ENCODE peak calls at places on chromosomes 6 and 20, in seven cellular contexts. One of them, this sample, is unnamed.

GRCh38 chr20:16476032-16476431 is 97.2 kb downstream of the KIF16B start:
- DNase-seq in T-helper 2 cell treated with Interferon-gamma antibody and Interleukin-4, amounts not matched to agents 5 μg/mL and 100 μg/mL, for 36 hours: no peak
- DNase-seq in NCI-H1694 treated with DMSO at 0.1 percent for 48 hours: peak; percentile 56
- DNase-seq in CD8-positive, alpha-beta T cell: no peak
- DNase-seq in CD4-positive, alpha-beta T cell: no peak
- DNase-seq in activated CD8-positive, alpha-beta memory T cell treated with anti-CD3 and anti-CD28 coated beads for 48 hours: no peak
- DNase-seq in activated T-cell treated with anti-CD3 and anti-CD28 coated beads for 1 hour: no peak
- DNase-seq in this sample: no peak

GRCh38 chr20:845967-846893 is 12.7 kb downstream of the FAM110A start:
- DNase-seq in T-helper 2 cell treated with Interferon-gamma antibody and Interleukin-4, amounts not matched to agents 5 μg/mL and 100 μg/mL, for 36 hours: no peak
- DNase-seq in NCI-H1694 treated with DMSO at 0.1 percent for 48 hours: no peak
- DNase-seq in CD8-positive, alpha-beta T cell: peak; percentile 11
- DNase-seq in CD4-positive, alpha-beta T cell: no peak
- DNase-seq in activated CD8-positive, alpha-beta memory T cell treated with anti-CD3 and anti-CD28 coated beads for 48 hours: no peak
- DNase-seq in activated T-cell treated with anti-CD3 and anti-CD28 coated beads for 1 hour: no peak
- DNase-seq in this sample: no peak

GRCh38 chr6:134020968-134021367 is 31.5 kb downstream of the SLC2A12 start:
- DNase-seq in T-helper 2 cell treated with Interferon-gamma antibody and Interleukin-4, amounts not matched to agents 5 μg/mL and 100 μg/mL, for 36 hours: no peak
- DNase-seq in NCI-H1694 treated with DMSO at 0.1 percent for 48 hours: no peak
- DNase-seq in CD8-positive, alpha-beta T cell: no peak
- DNase-seq in CD4-positive, alpha-beta T cell: no peak
- DNase-seq in activated CD8-positive, alpha-beta memory T cell treated with anti-CD3 and anti-CD28 coated beads for 48 hours: no peak
- DNase-seq in activated T-cell treated with anti-CD3 and anti-CD28 coated beads for 1 hour: no peak
- DNase-seq in this sample: no peak

GRCh38 chr6:6466967-6467761 is 121.4 kb upstream of the LY86 start:
- DNase-seq in T-helper 2 cell treated with Interferon-gamma antibody and Interleukin-4, amounts not matched to agents 5 μg/mL and 100 μg/mL, for 36 hours: no peak
- DNase-seq in NCI-H1694 treated with DMSO at 0.1 percent for 48 hours: no peak
- DNase-seq in CD8-positive, alpha-beta T cell: no peak
- DNase-seq in CD4-positive, alpha-beta T cell: no peak
- DNase-seq in activated CD8-positive, alpha-beta memory T cell treated with anti-CD3 and anti-CD28 coated beads for 48 hours: no peak
- DNase-seq in activated T-cell treated with anti-CD3 and anti-CD28 coated beads for 1 hour: no peak
- DNase-seq in this sample: no peak

GRCh38 chr6:6596529-6596928 is 8.0 kb downstream of the LY86 start:
- DNase-seq in T-helper 2 cell treated with Interferon-gamma antibody and Interleukin-4, amounts not matched to agents 5 μg/mL and 100 μg/mL, for 36 hours: no peak
- DNase-seq in NCI-H1694 treated with DMSO at 0.1 percent for 48 hours: no peak
- DNase-seq in CD8-positive, alpha-beta T cell: no peak
- DNase-seq in CD4-positive, alpha-beta T cell: no peak
- DNase-seq in activated CD8-positive, alpha-beta memory T cell treated with anti-CD3 and anti-CD28 coated beads for 48 hours: no peak
- DNase-seq in activated T-cell treated with anti-CD3 and anti-CD28 coated beads for 1 hour: no peak
- DNase-seq in this sample: no peak

GRCh38 chr6:90028995-90029635 is 134.8 kb downstream of the GJA10 start:
- DNase-seq in T-helper 2 cell treated with Interferon-gamma antibody and Interleukin-4, amounts not matched to agents 5 μg/mL and 100 μg/mL, for 36 hours: no peak
- DNase-seq in NCI-H1694 treated with DMSO at 0.1 percent for 48 hours: no peak
- DNase-seq in CD8-positive, alpha-beta T cell: no peak
- DNase-seq in CD4-positive, alpha-beta T cell: no peak
- DNase-seq in activated CD8-positive, alpha-beta memory T cell treated with anti-CD3 and anti-CD28 coated beads for 48 hours: no peak
- DNase-seq in activated T-cell treated with anti-CD3 and anti-CD28 coated beads for 1 hour: no peak
- DNase-seq in this sample: no peak

GRCh38 chr6:111661541-111662041 is 55.9 kb upstream of the TRAF3IP2 start:
- DNase-seq in T-helper 2 cell treated with Interferon-gamma antibody and Interleukin-4, amounts not matched to agents 5 μg/mL and 100 μg/mL, for 36 hours: no peak
- DNase-seq in NCI-H1694 treated with DMSO at 0.1 percent for 48 hours: peak; percentile 11
- DNase-seq in CD8-positive, alpha-beta T cell: no peak
- DNase-seq in CD4-positive, alpha-beta T cell: no peak
- DNase-seq in activated CD8-positive, alpha-beta memory T cell treated with anti-CD3 and anti-CD28 coated beads for 48 hours: no peak
- DNase-seq in activated T-cell treated with anti-CD3 and anti-CD28 coated beads for 1 hour: no peak
- DNase-seq in this sample: no peak

GRCh38 chr20:906703-907102 is 9.4 kb downstream of the ANGPT4 start:
- DNase-seq in T-helper 2 cell treated with Interferon-gamma antibody and Interleukin-4, amounts not matched to agents 5 μg/mL and 100 μg/mL, for 36 hours: no peak
- DNase-seq in NCI-H1694 treated with DMSO at 0.1 percent for 48 hours: no peak
- DNase-seq in CD8-positive, alpha-beta T cell: no peak
- DNase-seq in CD4-positive, alpha-beta T cell: no peak
- DNase-seq in activated CD8-positive, alpha-beta memory T cell treated with anti-CD3 and anti-CD28 coated beads for 48 hours: no peak
- DNase-seq in activated T-cell treated with anti-CD3 and anti-CD28 coated beads for 1 hour: no peak
- DNase-seq in this sample: no peak

GRCh38 chr6:157253017-157253416 is 70.3 kb downstream of the TMEM242 start:
- DNase-seq in T-helper 2 cell treated with Interferon-gamma antibody and Interleukin-4, amounts not matched to agents 5 μg/mL and 100 μg/mL, for 36 hours: no peak
- DNase-seq in NCI-H1694 treated with DMSO at 0.1 percent for 48 hours: no peak
- DNase-seq in CD8-positive, alpha-beta T cell: no peak
- DNase-seq in CD4-positive, alpha-beta T cell: no peak
- DNase-seq in activated CD8-positive, alpha-beta memory T cell treated with anti-CD3 and anti-CD28 coated beads for 48 hours: no peak
- DNase-seq in activated T-cell treated with anti-CD3 and anti-CD28 coated beads for 1 hour: no peak
- DNase-seq in this sample: no peak

GRCh38 chr20:6061544-6061943 is 7.7 kb upstream of the LRRN4 start:
- DNase-seq in T-helper 2 cell treated with Interferon-gamma antibody and Interleukin-4, amounts not matched to agents 5 μg/mL and 100 μg/mL, for 36 hours: no peak
- DNase-seq in NCI-H1694 treated with DMSO at 0.1 percent for 48 hours: no peak
- DNase-seq in CD8-positive, alpha-beta T cell: no peak
- DNase-seq in CD4-positive, alpha-beta T cell: no peak
- DNase-seq in activated CD8-positive, alpha-beta memory T cell treated with anti-CD3 and anti-CD28 coated beads for 48 hours: no peak
- DNase-seq in activated T-cell treated with anti-CD3 and anti-CD28 coated beads for 1 hour: no peak
- DNase-seq in this sample: no peak

GRCh38 chr6:109202409-109203264 is 107.3 kb downstream of the CEP57L1 start:
- DNase-seq in T-helper 2 cell treated with Interferon-gamma antibody and Interleukin-4, amounts not matched to agents 5 μg/mL and 100 μg/mL, for 36 hours: peak; percentile 23
- DNase-seq in NCI-H1694 treated with DMSO at 0.1 percent for 48 hours: no peak
- DNase-seq in CD8-positive, alpha-beta T cell: no peak
- DNase-seq in CD4-positive, alpha-beta T cell: no peak
- DNase-seq in activated CD8-positive, alpha-beta memory T cell treated with anti-CD3 and anti-CD28 coated beads for 48 hours: no peak
- DNase-seq in activated T-cell treated with anti-CD3 and anti-CD28 coated beads for 1 hour: no peak
- DNase-seq in this sample: no peak

GRCh38 chr6:125149256-125150144 is 4.1 kb upstream of the TPD52L1 start:
- DNase-seq in T-helper 2 cell treated with Interferon-gamma antibody and Interleukin-4, amounts not matched to agents 5 μg/mL and 100 μg/mL, for 36 hours: no peak
- DNase-seq in NCI-H1694 treated with DMSO at 0.1 percent for 48 hours: no peak
- DNase-seq in CD8-positive, alpha-beta T cell: no peak
- DNase-seq in CD4-positive, alpha-beta T cell: no peak
- DNase-seq in activated CD8-positive, alpha-beta memory T cell treated with anti-CD3 and anti-CD28 coated beads for 48 hours: no peak
- DNase-seq in activated T-cell treated with anti-CD3 and anti-CD28 coated beads for 1 hour: no peak
- DNase-seq in this sample: no peak

GRCh38 chr6:69936674-69937363 is 70.5 kb downstream of the COL19A1 start:
- DNase-seq in T-helper 2 cell treated with Interferon-gamma antibody and Interleukin-4, amounts not matched to agents 5 μg/mL and 100 μg/mL, for 36 hours: no peak
- DNase-seq in NCI-H1694 treated with DMSO at 0.1 percent for 48 hours: no peak
- DNase-seq in CD8-positive, alpha-beta T cell: no peak
- DNase-seq in CD4-positive, alpha-beta T cell: no peak
- DNase-seq in activated CD8-positive, alpha-beta memory T cell treated with anti-CD3 and anti-CD28 coated beads for 48 hours: no peak
- DNase-seq in activated T-cell treated with anti-CD3 and anti-CD28 coated beads for 1 hour: no peak
- DNase-seq in this sample: no peak

GRCh38 chr20:32333181-32333987 is 24.7 kb upstream of the ASXL1 start:
- DNase-seq in T-helper 2 cell treated with Interferon-gamma antibody and Interleukin-4, amounts not matched to agents 5 μg/mL and 100 μg/mL, for 36 hours: peak; percentile 78
- DNase-seq in NCI-H1694 treated with DMSO at 0.1 percent for 48 hours: no peak
- DNase-seq in CD8-positive, alpha-beta T cell: no peak
- DNase-seq in CD4-positive, alpha-beta T cell: no peak
- DNase-seq in activated CD8-positive, alpha-beta memory T cell treated with anti-CD3 and anti-CD28 coated beads for 48 hours: peak; percentile 13
- DNase-seq in activated T-cell treated with anti-CD3 and anti-CD28 coated beads for 1 hour: no peak
- DNase-seq in this sample: no peak

GRCh38 chr20:1086273-1087213 is 31.9 kb upstream of the PSMF1 start:
- DNase-seq in T-helper 2 cell treated with Interferon-gamma antibody and Interleukin-4, amounts not matched to agents 5 μg/mL and 100 μg/mL, for 36 hours: no peak
- DNase-seq in NCI-H1694 treated with DMSO at 0.1 percent for 48 hours: no peak
- DNase-seq in CD8-positive, alpha-beta T cell: no peak
- DNase-seq in CD4-positive, alpha-beta T cell: no peak
- DNase-seq in activated CD8-positive, alpha-beta memory T cell treated with anti-CD3 and anti-CD28 coated beads for 48 hours: no peak
- DNase-seq in activated T-cell treated with anti-CD3 and anti-CD28 coated beads for 1 hour: no peak
- DNase-seq in this sample: no peak

GRCh38 chr6:21965953-21966539 is 330.8 kb downstream of the PRL start:
- DNase-seq in T-helper 2 cell treated with Interferon-gamma antibody and Interleukin-4, amounts not matched to agents 5 μg/mL and 100 μg/mL, for 36 hours: no peak
- DNase-seq in NCI-H1694 treated with DMSO at 0.1 percent for 48 hours: no peak
- DNase-seq in CD8-positive, alpha-beta T cell: no peak
- DNase-seq in CD4-positive, alpha-beta T cell: no peak
- DNase-seq in activated CD8-positive, alpha-beta memory T cell treated with anti-CD3 and anti-CD28 coated beads for 48 hours: no peak
- DNase-seq in activated T-cell treated with anti-CD3 and anti-CD28 coated beads for 1 hour: no peak
- DNase-seq in this sample: no peak

GRCh38 chr6:119215309-119215708 is 134.3 kb downstream of the MAN1A1 start:
- DNase-seq in T-helper 2 cell treated with Interferon-gamma antibody and Interleukin-4, amounts not matched to agents 5 μg/mL and 100 μg/mL, for 36 hours: no peak
- DNase-seq in NCI-H1694 treated with DMSO at 0.1 percent for 48 hours: no peak
- DNase-seq in CD8-positive, alpha-beta T cell: no peak
- DNase-seq in CD4-positive, alpha-beta T cell: no peak
- DNase-seq in activated CD8-positive, alpha-beta memory T cell treated with anti-CD3 and anti-CD28 coated beads for 48 hours: no peak
- DNase-seq in activated T-cell treated with anti-CD3 and anti-CD28 coated beads for 1 hour: no peak
- DNase-seq in this sample: no peak

GRCh38 chr6:131769385-131770141 is 38.3 kb upstream of the ENPP1 start:
- DNase-seq in T-helper 2 cell treated with Interferon-gamma antibody and Interleukin-4, amounts not matched to agents 5 μg/mL and 100 μg/mL, for 36 hours: no peak
- DNase-seq in NCI-H1694 treated with DMSO at 0.1 percent for 48 hours: no peak
- DNase-seq in CD8-positive, alpha-beta T cell: no peak
- DNase-seq in CD4-positive, alpha-beta T cell: no peak
- DNase-seq in activated CD8-positive, alpha-beta memory T cell treated with anti-CD3 and anti-CD28 coated beads for 48 hours: no peak
- DNase-seq in activated T-cell treated with anti-CD3 and anti-CD28 coated beads for 1 hour: no peak
- DNase-seq in this sample: no peak

GRCh38 chr6:138486249-138487121 is 12.8 kb downstream of the NHSL1 start:
- DNase-seq in T-helper 2 cell treated with Interferon-gamma antibody and Interleukin-4, amounts not matched to agents 5 μg/mL and 100 μg/mL, for 36 hours: no peak
- DNase-seq in NCI-H1694 treated with DMSO at 0.1 percent for 48 hours: no peak
- DNase-seq in CD8-positive, alpha-beta T cell: no peak
- DNase-seq in CD4-positive, alpha-beta T cell: no peak
- DNase-seq in activated CD8-positive, alpha-beta memory T cell treated with anti-CD3 and anti-CD28 coated beads for 48 hours: no peak
- DNase-seq in activated T-cell treated with anti-CD3 and anti-CD28 coated beads for 1 hour: no peak
- DNase-seq in this sample: no peak

GRCh38 chr6:55578537-55579363 is at the start of gene HMGCLL1:
- DNase-seq in T-helper 2 cell treated with Interferon-gamma antibody and Interleukin-4, amounts not matched to agents 5 μg/mL and 100 μg/mL, for 36 hours: no peak
- DNase-seq in NCI-H1694 treated with DMSO at 0.1 percent for 48 hours: peak; percentile 45
- DNase-seq in CD8-positive, alpha-beta T cell: no peak
- DNase-seq in CD4-positive, alpha-beta T cell: no peak
- DNase-seq in activated CD8-positive, alpha-beta memory T cell treated with anti-CD3 and anti-CD28 coated beads for 48 hours: no peak
- DNase-seq in activated T-cell treated with anti-CD3 and anti-CD28 coated beads for 1 hour: no peak
- DNase-seq in this sample: peak; percentile 35

GRCh38 chr20:6162239-6162638 is 39.4 kb upstream of the FERMT1 start:
- DNase-seq in T-helper 2 cell treated with Interferon-gamma antibody and Interleukin-4, amounts not matched to agents 5 μg/mL and 100 μg/mL, for 36 hours: no peak
- DNase-seq in NCI-H1694 treated with DMSO at 0.1 percent for 48 hours: no peak
- DNase-seq in CD8-positive, alpha-beta T cell: no peak
- DNase-seq in CD4-positive, alpha-beta T cell: no peak
- DNase-seq in activated CD8-positive, alpha-beta memory T cell treated with anti-CD3 and anti-CD28 coated beads for 48 hours: no peak
- DNase-seq in activated T-cell treated with anti-CD3 and anti-CD28 coated beads for 1 hour: no peak
- DNase-seq in this sample: no peak

GRCh38 chr6:4645713-4646356 is 130.4 kb upstream of the CDYL start:
- DNase-seq in T-helper 2 cell treated with Interferon-gamma antibody and Interleukin-4, amounts not matched to agents 5 μg/mL and 100 μg/mL, for 36 hours: no peak
- DNase-seq in NCI-H1694 treated with DMSO at 0.1 percent for 48 hours: no peak
- DNase-seq in CD8-positive, alpha-beta T cell: no peak
- DNase-seq in CD4-positive, alpha-beta T cell: no peak
- DNase-seq in activated CD8-positive, alpha-beta memory T cell treated with anti-CD3 and anti-CD28 coated beads for 48 hours: no peak
- DNase-seq in activated T-cell treated with anti-CD3 and anti-CD28 coated beads for 1 hour: no peak
- DNase-seq in this sample: no peak